ENCODE peak calls at places on chromosome 2, in four cellular contexts. H is A549, D is upper lobe of right lung, P is HCT116. G is an unnamed sample.
A peak's percentile ranks its signal among the peaks of the same experiment; 100 is the strongest.

GRCh38 chr2:188785515-188785914 is 188.7 kb upstream of the COL3A1 start:
- DNase-seq in D (no peak), H (no peak), P (no peak), G (no peak)

GRCh38 chr2:233831861-233832260 is 22.5 kb downstream of the HJURP start:
- DNase-seq in H (no peak), D (peak; percentile 27), P (no peak), G (peak; percentile 17)

GRCh38 chr2:165453672-165454071 is 15.8 kb upstream of the CSRNP3 start:
- DNase-seq in H (no peak), D (no peak), P (no peak), G (no peak)

GRCh38 chr2:70887550-70888229 is 48.0 kb upstream of the ATP6V1B1 start:
- DNase-seq in H (peak; percentile 74), D (peak; percentile 64), P (no peak), G (no peak)

GRCh38 chr2:62661263-62661635 is 44.3 kb upstream of the EHBP1 start:
- DNase-seq in P (no peak), D (no peak), H (no peak), G (no peak)

GRCh38 chr2:124112966-124113365 is 87.9 kb downstream of the CNTNAP5 start:
- DNase-seq in P (no peak), H (no peak), D (no peak), G (no peak)

GRCh38 chr2:235940330-235940729 is 227.9 kb downstream of the GBX2 start:
- DNase-seq in D (no peak), H (peak; percentile 13), P (no peak), G (peak; percentile 58)

GRCh38 chr2:232894746-232895145 is 24.7 kb downstream of the SNORC start:
- DNase-seq in D (no peak), P (no peak), H (no peak), G (no peak)

GRCh38 chr2:156331572-156332451 is 709 bp downstream of the NR4A2 start:
- DNase-seq in D (peak; percentile 88), H (peak; percentile 61), P (no peak), G (peak; percentile 89)

GRCh38 chr2:55482186-55482945 is 37.2 kb upstream of the CFAP36 start:
- DNase-seq in D (no peak), H (peak; percentile 18), P (no peak), G (no peak)

GRCh38 chr2:133264951-133265949 is 303.0 kb downstream of the NCKAP5 start:
- DNase-seq in D (peak; percentile 73), H (peak; percentile 34), P (no peak), G (peak; percentile 82)

GRCh38 chr2:23664069-23664788 is 262.7 kb downstream of the ATAD2B start:
- DNase-seq in D (no peak), H (no peak), P (no peak), G (no peak)

GRCh38 chr2:241111443-241111810 is 9.3 kb upstream of the MTERF4 start:
- DNase-seq in H (no peak), D (no peak), P (no peak), G (no peak)

GRCh38 chr2:112182581-112183034 is 44.4 kb downstream of the FBLN7 start:
- DNase-seq in H (no peak), P (no peak), D (no peak), G (no peak)

GRCh38 chr2:54396107-54396506 is 60.0 kb upstream of the SPTBN1 start:
- DNase-seq in D (no peak), P (no peak), H (no peak), G (no peak)

GRCh38 chr2:206989306-206989705 is 50.0 kb downstream of the CPO start:
- DNase-seq in D (peak; percentile 70), H (peak; percentile 25), P (peak; percentile 43), G (peak; percentile 82)

GRCh38 chr2:158015428-158016076 is 86.1 kb upstream of the UPP2 start:
- DNase-seq in H (no peak), P (no peak), D (no peak), G (no peak)

GRCh38 chr2:46308081-46308480 is 10.9 kb downstream of the EPAS1 start:
- DNase-seq in P (no peak), D (no peak), H (no peak), G (no peak)
- H3K27ac ChIP-seq in P (no peak overlapping the region), D (peak overlapping the region; percentile 76), H (peak overlapping the region; percentile 92), G (no peak overlapping the region)

DNA sequence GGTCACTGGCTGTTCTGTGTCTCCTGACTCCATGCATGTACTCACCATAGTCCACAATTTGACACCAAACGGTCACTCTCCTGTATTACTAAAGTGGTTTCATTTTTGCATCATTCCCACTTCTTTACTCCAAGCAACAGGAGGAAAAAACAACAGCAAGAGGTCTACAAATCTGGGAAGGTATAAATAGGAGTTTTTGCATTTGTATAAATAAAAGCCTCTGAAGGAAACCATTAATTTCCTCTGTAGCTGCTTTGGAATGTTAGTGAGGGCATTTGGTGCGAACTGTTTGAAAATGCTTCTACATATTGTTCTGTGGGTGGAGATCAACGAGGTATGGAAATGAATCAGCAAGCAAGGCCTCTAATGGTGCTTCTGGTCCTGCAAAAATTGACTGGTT is 148.5 kb upstream of the DLX2 start:
- DNase-seq in H (no peak), D (no peak), P (no peak), G (no peak)
- H3K4me1 ChIP-seq in H (peaks cover 31% of the 10 kb centered on the region), D (peaks cover 4% of the 10 kb centered on the region), P (peaks cover 83% of the 10 kb centered on the region), G (no peaks in the 10 kb centered on the region)

GRCh38 chr2:44920751-44921150 is 20.8 kb upstream of the SIX3 start:
- DNase-seq in H (no peak), P (no peak), D (no peak), G (no peak)
- TF ChIP-seq CTCF in H (no peak), P (peak; percentile 30), D (no peak), G (no peak)

DNA sequence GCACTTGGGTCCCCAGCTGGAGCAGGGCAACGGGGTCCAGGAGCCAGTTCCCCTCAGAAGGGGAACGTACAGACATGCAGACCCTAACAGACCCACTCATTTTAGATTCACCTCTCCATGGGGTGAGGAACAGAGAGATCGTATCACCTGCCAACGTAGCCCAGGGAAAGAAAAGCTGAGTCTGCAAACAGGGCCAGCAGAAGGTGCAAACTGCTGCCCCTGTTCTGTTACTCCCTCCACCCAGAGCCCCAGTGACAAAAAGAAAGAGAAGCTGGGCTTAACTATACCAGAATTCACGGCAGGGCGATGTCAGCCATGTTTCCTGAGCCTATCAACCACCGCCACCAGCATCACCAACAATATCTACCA is 817 bp upstream of the HS1BP3 start:
- DNase-seq in P (no peak), H (no peak), D (no peak), G (no peak)
- H3K27ac ChIP-seq in P (peak overlapping the region; percentile 69), H (peak overlapping the region; percentile 94), D (peak overlapping the region; percentile 97), G (peak overlapping the region; percentile 85)

GRCh38 chr2:237039301-237039906 is 46.3 kb upstream of the COPS8 start:
- DNase-seq in P (no peak), H (no peak), D (no peak), G (no peak)

GRCh38 chr2:237030382-237030781 is 55.3 kb upstream of the COPS8 start:
- DNase-seq in H (no peak), D (no peak), P (no peak), G (no peak)

GRCh38 chr2:237027712-237028029 is 58.0 kb upstream of the COPS8 start:
- DNase-seq in P (no peak), H (no peak), D (no peak), G (no peak)

GRCh38 chr2:237035781-237036352 is 49.8 kb upstream of the COPS8 start:
- DNase-seq in D (no peak), P (no peak), H (no peak), G (no peak)

DNA sequence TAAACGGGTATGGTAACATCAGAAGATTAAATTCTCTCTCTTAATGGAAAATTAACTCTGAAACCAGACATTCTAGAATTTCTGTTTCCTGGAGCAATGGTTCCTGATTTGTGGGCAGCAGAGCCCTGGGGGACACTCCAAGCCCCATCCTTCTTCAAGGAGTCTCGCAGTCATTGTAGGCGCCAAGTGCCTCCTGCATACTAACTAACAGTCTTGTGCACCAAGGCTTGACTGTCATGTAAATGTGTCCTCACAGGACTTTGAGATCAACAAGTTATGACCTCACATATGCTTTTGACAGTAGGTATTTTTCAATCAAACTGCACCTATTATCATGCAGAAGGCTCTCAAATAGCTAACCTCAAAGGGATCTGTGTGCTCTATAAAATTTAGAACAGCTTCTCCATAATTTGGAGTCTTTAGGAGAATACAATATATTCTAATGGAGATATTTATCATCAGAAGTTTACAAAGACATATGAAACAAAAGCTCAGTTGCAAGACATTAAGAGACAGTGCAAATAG is 52.1 kb upstream of the COPS8 start:
- DNase-seq in H (no peak), D (no peak), P (no peak), G (no peak)
- H3K4me1 ChIP-seq in H (no peaks in the 10 kb centered on the region), D (no peaks in the 10 kb centered on the region), P (no peaks in the 10 kb centered on the region), G (no peaks in the 10 kb centered on the region)

GRCh38 chr2:48725696-48726494 is 29.6 kb downstream of the LHCGR start:
- DNase-seq in P (no peak), H (no peak), D (no peak), G (no peak)
- TF ChIP-seq CTCF in P (no peak), H (no peak), D (no peak), G (no peak)

GRCh38 chr2:42096869-42097591 is 49.2 kb downstream of the PKDCC start:
- DNase-seq in D (no peak), H (no peak), P (no peak), G (peak; percentile 72)
- H3K27ac ChIP-seq in D (no peak overlapping the region), H (peak overlapping the region; percentile 70), P (no peak overlapping the region), G (no peak overlapping the region)

DNA sequence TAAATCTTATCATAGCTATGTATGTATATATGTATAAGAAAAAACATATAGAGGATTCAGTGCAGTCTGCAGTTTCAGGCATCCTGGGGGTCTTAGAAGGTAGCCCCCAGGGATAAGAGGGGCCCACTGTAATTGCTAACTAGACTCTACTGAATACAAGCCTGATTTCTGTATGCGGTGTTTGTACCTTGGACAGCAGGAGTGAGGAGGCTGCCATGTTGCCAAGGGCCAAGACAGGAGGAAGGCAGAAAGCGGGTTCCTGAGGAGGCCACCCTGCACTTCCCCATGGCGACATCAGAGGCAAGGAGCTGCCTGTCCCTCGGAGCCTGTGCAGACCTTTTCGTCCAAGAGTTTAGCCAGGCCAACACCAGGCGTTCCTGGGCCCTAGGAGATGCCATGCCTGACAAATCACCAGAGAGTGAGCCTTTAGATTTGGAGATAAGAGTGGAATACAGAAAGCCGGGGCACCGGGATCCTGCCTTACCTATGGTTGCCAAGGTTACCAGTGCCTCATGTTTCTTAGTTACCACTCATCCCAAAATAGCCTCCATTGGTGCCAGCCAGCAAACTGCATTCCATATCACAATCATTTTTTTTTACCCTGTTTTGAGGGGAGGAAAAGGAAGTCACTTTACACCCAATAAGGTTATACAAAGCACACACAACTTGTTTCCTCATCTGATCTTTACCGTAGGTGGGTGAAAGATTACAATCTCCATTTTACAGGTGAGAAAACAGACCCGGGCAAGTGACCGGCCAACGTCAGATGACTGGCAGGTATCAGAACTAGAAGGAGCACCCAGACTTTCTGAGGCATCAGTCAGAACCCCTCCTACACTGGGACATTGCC is 48.1 kb upstream of the PDIA6 start:
- DNase-seq in D (no peak), P (no peak), H (no peak), G (no peak)
- H3K4me1 ChIP-seq in D (peaks cover 9% of the 10 kb centered on the region), P (no peaks in the 10 kb centered on the region), H (no peaks in the 10 kb centered on the region), G (peaks cover 19% of the 10 kb centered on the region)

GRCh38 chr2:113857454-113857853 is 32.4 kb upstream of the ACTR3 start:
- DNase-seq in H (no peak), P (no peak), D (no peak), G (no peak)

GRCh38 chr2:113858764-113859163 is 31.1 kb upstream of the ACTR3 start:
- DNase-seq in D (no peak), P (no peak), H (peak; percentile 20), G (no peak)

GRCh38 chr2:113863166-113863565 is 26.7 kb upstream of the ACTR3 start:
- DNase-seq in H (no peak), D (no peak), P (no peak), G (no peak)

DNA sequence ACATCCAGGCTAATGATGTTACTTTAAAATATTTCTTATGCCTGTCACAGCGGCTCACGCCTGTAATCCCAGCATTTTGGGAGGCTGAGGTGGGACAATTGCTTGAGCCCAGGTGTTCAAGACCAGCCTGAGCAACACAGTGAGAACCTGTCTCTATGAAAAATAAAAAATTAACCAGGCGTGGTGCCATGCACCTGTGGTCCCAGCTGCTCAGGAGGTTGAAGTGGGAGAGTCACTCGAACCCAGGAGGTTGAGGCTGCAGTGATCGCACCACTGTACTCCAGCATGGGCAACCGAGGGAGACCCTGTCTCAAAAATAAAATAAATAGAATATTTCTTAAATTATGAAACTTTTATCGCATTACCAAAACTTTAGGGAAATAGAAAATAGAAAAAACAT is 28.1 kb upstream of the ACTR3 start:
- DNase-seq in H (no peak), P (no peak), D (no peak), G (no peak)
- TF ChIP-seq CTCF in H (no peak), P (no peak), D (no peak), G (no peak)

G was measured in spleen.